ENCODE peak calls at places on chromosome 19, in four cellular contexts. A is IMR-90, C is GM12865, I is mammary epithelial cell. M is an unnamed sample.
A peak's percentile ranks its signal among the peaks of the same experiment; 100 is the strongest.

GRCh38 chr19:11361037-11361770 is 6.0 kb downstream of the PLPPR2 start:
- DNase-seq in A (no peak), C (no peak), I (no peak), M (no peak)

GRCh38 chr19:35045667-35046300 is 4.3 kb downstream of the HPN start:
- DNase-seq in A (peak; percentile 28), C (peak; percentile 67), I (peak; percentile 35), M (peak; percentile 32)

GRCh38 chr19:5578094-5578846 is 10.5 kb upstream of the TINCR start:
- DNase-seq in A (peak; percentile 38), C (peak; percentile 57), I (peak; percentile 35), M (peak; percentile 55)

GRCh38 chr19:4354282-4354681 is 10.9 kb downstream of the MPND start:
- DNase-seq in A (no peak), C (no peak), I (no peak), M (no peak)

GRCh38 chr19:15107056-15108010 is at the start of gene SYDE1:
- DNase-seq in A (peak; percentile 55), C (no peak), I (peak; percentile 35), M (peak; percentile 68)

GRCh38 chr19:14603990-14604387 is 21.1 kb downstream of the CLEC17A start:
- DNase-seq in A (no peak), C (peak; percentile 92), I (no peak), M (no peak)

GRCh38 chr19:54141356-54141755 is 3.8 kb downstream of the CNOT3 start:
- DNase-seq in A (peak; percentile 29), C (no peak), I (no peak), M (no peak)

GRCh38 chr19:58274771-58275199 is 4.0 kb upstream of the ZNF8 start:
- DNase-seq in A (peak; percentile 35), C (no peak), I (peak; percentile 10), M (peak; percentile 24)

GRCh38 chr19:55622242-55622969 is 2.0 kb downstream of the ZNF784 start:
- DNase-seq in A (no peak), C (no peak), I (no peak), M (no peak)

GRCh38 chr19:37551123-37551993 is 43.2 kb downstream of the ZNF571 start:
- DNase-seq in A (peak; percentile 44), C (peak; percentile 82), I (peak; percentile 67), M (peak; percentile 81)

GRCh38 chr19:7506385-7507328 is 9.2 kb upstream of the ZNF358 start:
- DNase-seq in A (peak; percentile 48), C (peak; percentile 68), I (peak; percentile 72), M (peak; percentile 89)

GRCh38 chr19:16074488-16075365 is 1.6 kb upstream of the TPM4 start:
- DNase-seq in A (no peak), C (no peak), I (no peak), M (no peak)

GRCh38 chr19:47369923-47370625 is 21.0 kb downstream of the DHX34 start:
- DNase-seq in A (peak; percentile 74), C (no peak), I (no peak), M (peak; percentile 56)

GRCh38 chr19:54662730-54663129 is at the start of gene LILRB4:
- DNase-seq in A (no peak), C (peak; percentile 69), I (no peak), M (no peak)

GRCh38 chr19:38251564-38252051 is 4.6 kb downstream of the PPP1R14A start:
- DNase-seq in A (no peak), C (no peak), I (peak; percentile 68), M (peak; percentile 73)

GRCh38 chr19:13839193-13839937 is 37.6 kb upstream of the NANOS3 start:
- DNase-seq in A (peak; percentile 84), C (peak; percentile 92), I (peak; percentile 83), M (peak; percentile 86)

GRCh38 chr19:41265376-41266153 is 1.4 kb downstream of the HNRNPUL1 start:
- DNase-seq in A (peak; percentile 37), C (peak; percentile 35), I (peak; percentile 16), M (peak; percentile 26)

GRCh38 chr19:43672061-43672679 is 2.2 kb upstream of the PLAUR start:
- DNase-seq in A (no peak), C (no peak), I (no peak), M (no peak)

GRCh38 chr19:43673702-43674629 is 4.0 kb upstream of the PLAUR start:
- DNase-seq in A (no peak), C (no peak), I (no peak), M (no peak)

GRCh38 chr19:43675906-43676305 is 5.9 kb upstream of the PLAUR start:
- DNase-seq in A (no peak), C (no peak), I (no peak), M (no peak)

GRCh38 chr19:43675269-43675879 is 5.4 kb upstream of the PLAUR start:
- DNase-seq in A (peak; percentile 78), C (peak; percentile 36), I (peak; percentile 100), M (peak; percentile 48)

GRCh38 chr19:43674630-43674982 is 4.6 kb upstream of the PLAUR start:
- DNase-seq in A (peak; percentile 49), C (no peak), I (peak; percentile 64), M (peak; percentile 58)
- H3K4me3 ChIP-seq in A (no peak overlapping the region), C (no peak overlapping the region), I (no peak overlapping the region), M (no peak overlapping the region)

GRCh38 chr19:31233288-31233687 is 115.9 kb downstream of the TSHZ3 start:
- DNase-seq in A (no peak), C (no peak), I (no peak), M (no peak)
- TF ChIP-seq CTCF in A (no peak), C (no peak), I (no peak), M (no peak)

GRCh38 chr19:1507192-1507660 is 5.6 kb downstream of the ADAMTSL5 start:
- DNase-seq in A (no peak), C (no peak), I (no peak), M (no peak)
- H3K4me3 ChIP-seq in A (no peak overlapping the region), C (no peak overlapping the region), I (no peak overlapping the region), M (peak overlapping the region; percentile 31)

GRCh38 chr19:52492991-52493470 is 34.4 kb upstream of the ZNF808 start:
- DNase-seq in A (no peak), C (no peak), I (no peak), M (no peak)
- TF ChIP-seq CTCF in A (no peak), C (no peak), I (no peak), M (no peak)

GRCh38 chr19:1469936-1470863 is 8.8 kb downstream of the C19orf25 start:
- DNase-seq in A (no peak), C (peak; percentile 36), I (no peak), M (no peak)
- H3K4me3 ChIP-seq in A (peak overlapping the region; percentile 15), C (no peak overlapping the region), I (peak overlapping the region; percentile 26), M (peak overlapping the region; percentile 43)

DNA sequence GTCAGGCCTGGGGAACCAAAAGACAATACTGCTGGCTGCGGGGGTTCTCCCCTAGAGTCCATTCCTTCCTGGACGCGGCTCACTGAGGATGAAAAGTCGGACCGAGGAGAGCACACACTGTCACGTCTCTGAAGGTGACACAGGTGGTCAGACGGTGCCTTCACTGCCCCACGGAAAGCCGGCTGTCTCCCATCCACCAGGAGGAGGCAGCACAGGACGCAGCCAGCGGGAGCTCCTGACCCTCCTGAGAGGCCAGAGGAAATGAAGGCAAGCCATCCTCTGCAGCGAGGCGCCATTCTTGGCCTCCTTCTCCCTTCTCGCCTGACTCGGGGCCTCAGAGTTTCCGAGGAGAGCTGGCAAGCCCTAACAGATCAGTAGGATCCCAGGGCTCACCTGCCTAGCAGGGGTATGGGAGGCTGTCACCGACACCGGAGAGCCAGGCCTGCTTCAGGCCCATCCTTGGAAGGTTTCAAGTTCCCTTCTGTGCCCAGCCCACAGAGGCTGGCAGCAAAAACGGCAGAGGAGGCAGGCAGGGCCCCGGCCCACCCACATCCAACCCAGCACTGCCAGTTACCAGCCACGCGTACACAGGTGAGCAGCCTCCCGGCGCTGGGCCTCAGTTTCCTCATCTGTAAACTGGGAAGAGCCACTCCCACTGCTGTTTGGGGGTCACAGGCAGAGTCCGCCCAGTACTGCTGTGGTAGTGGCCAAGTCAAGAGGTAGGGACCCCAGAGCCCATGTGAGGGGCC is 4.5 kb downstream of the REXO1 start:
- DNase-seq in A (no peak), C (no peak), I (no peak), M (no peak)
- TF ChIP-seq CTCF in A (peak; percentile 15), C (no peak), I (peak; percentile 7), M (peak; percentile 12)

DNA sequence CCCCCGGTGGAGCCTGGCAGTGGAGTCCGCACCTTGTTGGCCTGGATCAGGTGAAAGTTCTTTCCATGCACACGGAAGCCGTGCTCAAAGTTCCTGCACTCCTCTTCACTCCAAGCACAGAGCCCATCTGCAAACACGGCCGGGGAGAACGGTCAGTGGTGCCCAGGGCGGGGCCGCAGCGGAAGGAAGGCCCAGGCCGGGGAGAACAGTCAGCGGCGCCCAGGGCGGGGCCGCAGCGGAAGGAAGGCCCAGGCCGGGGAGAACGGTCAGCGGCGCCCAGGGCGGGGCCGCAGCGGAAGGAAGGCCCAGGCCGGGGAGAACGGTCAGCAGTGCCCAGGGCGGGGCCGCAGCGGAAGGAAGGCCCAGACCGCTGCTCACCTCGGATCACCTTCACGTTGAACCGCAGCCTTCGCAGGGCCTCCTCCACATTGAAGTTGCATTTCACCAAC is 20.6 kb upstream of the PLPP2 start:
- DNase-seq in A (no peak), C (no peak), I (no peak), M (no peak)
- H3K4me3 ChIP-seq in A (no peak overlapping the region), C (no peak overlapping the region), I (no peak overlapping the region), M (no peak overlapping the region)

DNA sequence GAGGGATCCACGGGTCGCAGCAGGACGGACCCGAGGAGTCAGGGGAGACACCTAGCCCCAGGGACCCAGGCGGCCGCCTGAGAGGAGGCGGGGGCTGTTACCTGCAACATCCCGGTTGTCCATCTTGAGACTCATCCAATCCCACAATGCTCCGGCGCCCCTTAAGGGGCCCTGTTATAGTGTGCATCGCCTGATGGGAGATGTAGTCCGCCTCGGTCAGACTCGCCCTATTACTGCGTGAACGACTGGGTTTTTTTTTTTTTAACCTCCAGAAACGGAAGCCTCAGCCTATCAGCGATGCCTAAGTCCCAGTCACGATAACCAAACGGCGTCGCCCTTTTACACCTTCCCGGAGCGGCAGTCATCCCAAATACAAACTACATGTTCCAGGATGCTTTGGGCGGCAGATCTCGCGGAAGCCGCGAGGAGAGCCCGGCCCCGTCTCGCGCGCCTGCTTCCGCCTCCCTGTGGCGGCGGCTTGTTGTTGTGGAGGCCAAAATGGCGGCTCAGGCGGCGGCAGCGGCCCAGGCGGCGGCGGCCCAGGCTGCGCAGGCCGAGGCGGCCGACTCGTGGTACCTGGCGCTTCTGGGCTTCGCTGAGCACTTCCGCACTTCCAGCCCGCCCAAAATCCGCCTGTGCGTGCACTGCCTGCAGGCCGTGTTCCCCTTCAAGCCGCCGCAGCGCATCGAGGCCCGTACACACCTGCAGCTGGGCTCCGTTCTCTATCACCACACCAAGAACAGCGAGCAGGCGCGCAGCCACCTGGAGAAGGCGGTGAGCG is at the start of the genes MAU2 and SUGP1:
- DNase-seq in A (peak; percentile 90), C (peak; percentile 95), I (peak; percentile 90), M (peak; percentile 93)
- TF ChIP-seq CTCF in A (peak; percentile 36), C (peak; percentile 14), I (peak; percentile 4), M (peak; percentile 15)